ENCODE peak calls at places on chromosomes 16 and 17, in five cellular contexts. One of them, this sample, is unnamed.

GRCh38 chr17:2076461-2076984 is 21.6 kb downstream of the HIC1 start:
- DNase-seq in left ventricle myocardium inferior: no peak
- DNase-seq in OCI-LY7: no peak
- DNase-seq in GM23338: no peak
- DNase-seq in body of pancreas: no peak
- DNase-seq in this sample: no peak

GRCh38 chr17:7717756-7718350 is 309 bp downstream of the DNAH2 start:
- DNase-seq in left ventricle myocardium inferior: no peak
- DNase-seq in OCI-LY7: no peak
- DNase-seq in GM23338: peak; percentile 52
- DNase-seq in body of pancreas: no peak
- DNase-seq in this sample: no peak

GRCh38 chr16:58261263-58261662 is 33.6 kb downstream of the PRSS54 start:
- DNase-seq in left ventricle myocardium inferior: no peak
- DNase-seq in OCI-LY7: no peak
- DNase-seq in GM23338: no peak
- DNase-seq in body of pancreas: no peak
- DNase-seq in this sample: no peak

GRCh38 chr16:84022641-84023040 is 20.0 kb downstream of the SLC38A8 start:
- DNase-seq in left ventricle myocardium inferior: no peak
- DNase-seq in OCI-LY7: no peak
- DNase-seq in GM23338: no peak
- DNase-seq in body of pancreas: no peak
- DNase-seq in this sample: no peak

GRCh38 chr17:16352838-16353701 is at the start of gene CENPV:
- DNase-seq in left ventricle myocardium inferior: peak; percentile 32
- DNase-seq in OCI-LY7: peak; percentile 85
- DNase-seq in GM23338: peak; percentile 92
- DNase-seq in body of pancreas: peak; percentile 50
- DNase-seq in this sample: peak; percentile 64

GRCh38 chr17:76370261-76370993 is 14.0 kb upstream of the SPHK1 start:
- DNase-seq in left ventricle myocardium inferior: peak; percentile 87
- DNase-seq in OCI-LY7: peak; percentile 52
- DNase-seq in GM23338: peak; percentile 62
- DNase-seq in body of pancreas: peak; percentile 72
- DNase-seq in this sample: no peak

GRCh38 chr17:4229627-4230026 is 34.2 kb downstream of the ANKFY1 start:
- DNase-seq in left ventricle myocardium inferior: peak; percentile 51
- DNase-seq in OCI-LY7: no peak
- DNase-seq in GM23338: no peak
- DNase-seq in body of pancreas: peak; percentile 29
- DNase-seq in this sample: no peak

GRCh38 chr17:42016952-42017865 is at the start of gene DNAJC7:
- DNase-seq in left ventricle myocardium inferior: peak; percentile 92
- DNase-seq in OCI-LY7: peak; percentile 96
- DNase-seq in GM23338: peak; percentile 97
- DNase-seq in body of pancreas: peak; percentile 92
- DNase-seq in this sample: peak; percentile 97

GRCh38 chr17:73595931-73596330 is 48.3 kb downstream of the SDK2 start:
- DNase-seq in left ventricle myocardium inferior: no peak
- DNase-seq in OCI-LY7: no peak
- DNase-seq in GM23338: no peak
- DNase-seq in body of pancreas: no peak
- DNase-seq in this sample: no peak

GRCh38 chr16:23871924-23872323 is 36.1 kb downstream of the PRKCB start:
- DNase-seq in left ventricle myocardium inferior: no peak
- DNase-seq in OCI-LY7: no peak
- DNase-seq in GM23338: no peak
- DNase-seq in body of pancreas: peak; percentile 25
- DNase-seq in this sample: no peak

GRCh38 chr16:12646490-12647274 is 157.0 kb downstream of the CPPED1 start:
- DNase-seq in left ventricle myocardium inferior: no peak
- DNase-seq in OCI-LY7: no peak
- DNase-seq in GM23338: no peak
- DNase-seq in body of pancreas: no peak
- DNase-seq in this sample: no peak

GRCh38 chr17:7479389-7480192 is at the start of gene ZBTB4:
- DNase-seq in left ventricle myocardium inferior: peak; percentile 70
- DNase-seq in OCI-LY7: peak; percentile 35
- DNase-seq in GM23338: peak; percentile 56
- DNase-seq in body of pancreas: peak; percentile 66
- DNase-seq in this sample: peak; percentile 53

GRCh38 chr17:40130352-40131042 is 8.7 kb downstream of the MSL1 start:
- DNase-seq in left ventricle myocardium inferior: no peak
- DNase-seq in OCI-LY7: no peak
- DNase-seq in GM23338: no peak
- DNase-seq in body of pancreas: no peak
- DNase-seq in this sample: no peak

GRCh38 chr16:89522287-89522686 is 14.1 kb downstream of the SPG7 start:
- DNase-seq in left ventricle myocardium inferior: no peak
- DNase-seq in OCI-LY7: no peak
- DNase-seq in GM23338: no peak
- DNase-seq in body of pancreas: no peak
- DNase-seq in this sample: no peak

GRCh38 chr17:34562387-34562786 is 17.0 kb upstream of the TMEM132E start:
- DNase-seq in left ventricle myocardium inferior: no peak
- DNase-seq in OCI-LY7: peak; percentile 24
- DNase-seq in GM23338: peak; percentile 73
- DNase-seq in body of pancreas: no peak
- DNase-seq in this sample: no peak

GRCh38 chr16:12869681-12870427 is 31.5 kb upstream of the SHISA9 start:
- DNase-seq in left ventricle myocardium inferior: no peak
- DNase-seq in OCI-LY7: no peak
- DNase-seq in GM23338: no peak
- DNase-seq in body of pancreas: no peak
- DNase-seq in this sample: no peak

GRCh38 chr16:19307587-19308241 is 22.2 kb downstream of the CLEC19A start:
- DNase-seq in left ventricle myocardium inferior: no peak
- DNase-seq in OCI-LY7: peak; percentile 29
- DNase-seq in GM23338: peak; percentile 84
- DNase-seq in body of pancreas: no peak
- DNase-seq in this sample: no peak

GRCh38 chr16:8346291-8346690 is 244.0 kb downstream of the TMEM114 start:
- DNase-seq in left ventricle myocardium inferior: no peak
- DNase-seq in OCI-LY7: no peak
- DNase-seq in GM23338: peak; percentile 45
- DNase-seq in body of pancreas: peak; percentile 21
- DNase-seq in this sample: no peak

GRCh38 chr17:2421315-2422147 is 20.7 kb upstream of the MNT start:
- DNase-seq in left ventricle myocardium inferior: no peak
- DNase-seq in OCI-LY7: peak; percentile 16
- DNase-seq in GM23338: peak; percentile 63
- DNase-seq in body of pancreas: peak; percentile 50
- DNase-seq in this sample: peak; percentile 83

GRCh38 chr17:77602062-77602746 is 356.3 kb upstream of the TNRC6C start:
- DNase-seq in left ventricle myocardium inferior: peak; percentile 73
- DNase-seq in OCI-LY7: no peak
- DNase-seq in GM23338: no peak
- DNase-seq in body of pancreas: peak; percentile 35
- DNase-seq in this sample: peak; percentile 17

GRCh38 chr17:4179071-4179470 is 36.1 kb downstream of the CYB5D2 start:
- DNase-seq in left ventricle myocardium inferior: no peak
- DNase-seq in OCI-LY7: no peak
- DNase-seq in GM23338: no peak
- DNase-seq in body of pancreas: no peak
- DNase-seq in this sample: no peak

GRCh38 chr16:35141303-35141702 is 1681.9 kb downstream of the TP53TG3F start:
- DNase-seq in left ventricle myocardium inferior: no peak
- DNase-seq in OCI-LY7: no peak
- DNase-seq in GM23338: no peak
- DNase-seq in body of pancreas: no peak
- DNase-seq in this sample: no peak

GRCh38 chr16:31764103-31764502 is 109.5 kb upstream of the ZNF267 start:
- DNase-seq in left ventricle myocardium inferior: no peak
- DNase-seq in OCI-LY7: no peak
- DNase-seq in GM23338: no peak
- DNase-seq in body of pancreas: no peak
- DNase-seq in this sample: no peak

GRCh38 chr17:8421571-8421970 is 14.1 kb upstream of the NDEL1 start:
- DNase-seq in left ventricle myocardium inferior: no peak
- DNase-seq in OCI-LY7: no peak
- DNase-seq in GM23338: no peak
- DNase-seq in body of pancreas: no peak
- DNase-seq in this sample: no peak

GRCh38 chr16:84600343-84601229 is 17.3 kb downstream of the COTL1 start:
- DNase-seq in left ventricle myocardium inferior: no peak
- DNase-seq in OCI-LY7: peak; percentile 87
- DNase-seq in GM23338: no peak
- DNase-seq in body of pancreas: no peak
- DNase-seq in this sample: no peak

GRCh38 chr16:89593841-89594240 is 18.3 kb downstream of the CPNE7 start:
- DNase-seq in left ventricle myocardium inferior: no peak
- DNase-seq in OCI-LY7: no peak
- DNase-seq in GM23338: no peak
- DNase-seq in body of pancreas: no peak
- DNase-seq in this sample: no peak

GRCh38 chr16:15811778-15812750 is 44.8 kb downstream of the MYH11 start:
- DNase-seq in left ventricle myocardium inferior: no peak
- DNase-seq in OCI-LY7: no peak
- DNase-seq in GM23338: peak; percentile 6
- DNase-seq in body of pancreas: peak; percentile 24
- DNase-seq in this sample: peak; percentile 87
- H3K27ac ChIP-seq in left ventricle myocardium inferior: peak overlapping the region; percentile 47
- H3K27ac ChIP-seq in OCI-LY7: no peak overlapping the region
- H3K27ac ChIP-seq in GM23338: no peak overlapping the region
- H3K27ac ChIP-seq in body of pancreas: peak overlapping the region; percentile 4
- H3K27ac ChIP-seq in this sample: no peak overlapping the region

GRCh38 chr17:28553000-28553505 is 629 bp upstream of the UNC119 start:
- DNase-seq in left ventricle myocardium inferior: no peak
- DNase-seq in OCI-LY7: no peak
- DNase-seq in GM23338: no peak
- DNase-seq in body of pancreas: no peak
- DNase-seq in this sample: no peak
- H3K27ac ChIP-seq in left ventricle myocardium inferior: peak overlapping the region; percentile 81
- H3K27ac ChIP-seq in OCI-LY7: no peak overlapping the region
- H3K27ac ChIP-seq in GM23338: no peak overlapping the region
- H3K27ac ChIP-seq in body of pancreas: no peak overlapping the region
- H3K27ac ChIP-seq in this sample: peak overlapping the region; percentile 50

DNA sequence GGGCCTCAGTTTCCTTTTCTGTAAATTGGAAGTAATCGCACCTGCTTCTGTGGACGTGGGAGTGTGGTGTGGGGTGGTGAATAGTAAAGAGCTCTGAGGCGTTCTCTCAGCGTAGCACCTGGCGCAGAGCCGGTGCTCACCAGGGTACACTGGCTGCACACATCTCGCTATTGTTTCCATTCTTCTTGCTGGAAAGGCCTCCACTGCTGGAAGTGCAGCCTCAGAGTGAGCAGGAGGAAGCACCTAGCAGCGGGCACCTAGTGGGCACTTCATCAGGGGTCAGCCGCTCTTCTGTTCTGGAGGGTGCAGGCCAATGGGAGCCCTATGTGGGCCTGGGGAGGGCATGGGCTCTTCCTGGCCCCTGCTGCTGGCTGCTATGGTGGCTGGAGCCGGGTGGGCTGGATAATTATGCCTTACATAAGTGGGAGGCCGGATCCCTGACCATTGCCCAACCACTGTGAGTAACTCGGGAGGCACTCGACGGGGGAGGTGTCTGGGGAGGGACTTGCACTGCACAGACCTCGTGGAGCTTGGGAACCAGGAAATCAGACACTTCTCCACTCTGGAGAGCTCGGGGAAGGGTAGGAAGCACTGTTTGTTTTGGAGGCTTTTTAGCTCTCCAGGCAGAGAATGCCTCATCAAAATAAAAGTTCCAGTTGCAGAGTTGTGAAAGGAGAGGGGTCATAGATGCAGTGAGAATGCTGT is 1.7 kb downstream of the MAP2K3 start:
- DNase-seq in left ventricle myocardium inferior: peak; percentile 86
- DNase-seq in OCI-LY7: peak; percentile 58
- DNase-seq in GM23338: no peak
- DNase-seq in body of pancreas: peak; percentile 95
- DNase-seq in this sample: no peak
- H3K27ac ChIP-seq in left ventricle myocardium inferior: peak overlapping the region; percentile 97
- H3K27ac ChIP-seq in OCI-LY7: peak overlapping the region; percentile 95
- H3K27ac ChIP-seq in GM23338: no peak overlapping the region
- H3K27ac ChIP-seq in body of pancreas: peak overlapping the region; percentile 99
- H3K27ac ChIP-seq in this sample: no peak overlapping the region

GRCh38 chr16:81744385-81744784 is 34.7 kb upstream of the PLCG2 start:
- DNase-seq in left ventricle myocardium inferior: no peak
- DNase-seq in OCI-LY7: no peak
- DNase-seq in GM23338: no peak
- DNase-seq in body of pancreas: no peak
- DNase-seq in this sample: no peak

GRCh38 chr16:81746566-81746965 is 32.5 kb upstream of the PLCG2 start:
- DNase-seq in left ventricle myocardium inferior: no peak
- DNase-seq in OCI-LY7: no peak
- DNase-seq in GM23338: no peak
- DNase-seq in body of pancreas: no peak
- DNase-seq in this sample: no peak

GRCh38 chr16:81744911-81745310 is 34.2 kb upstream of the PLCG2 start:
- DNase-seq in left ventricle myocardium inferior: no peak
- DNase-seq in OCI-LY7: no peak
- DNase-seq in GM23338: peak; percentile 36
- DNase-seq in body of pancreas: no peak
- DNase-seq in this sample: no peak

GRCh38 chr16:81748476-81749198 is 30.5 kb upstream of the PLCG2 start:
- DNase-seq in left ventricle myocardium inferior: no peak
- DNase-seq in OCI-LY7: peak; percentile 63
- DNase-seq in GM23338: peak; percentile 40
- DNase-seq in body of pancreas: no peak
- DNase-seq in this sample: no peak

DNA sequence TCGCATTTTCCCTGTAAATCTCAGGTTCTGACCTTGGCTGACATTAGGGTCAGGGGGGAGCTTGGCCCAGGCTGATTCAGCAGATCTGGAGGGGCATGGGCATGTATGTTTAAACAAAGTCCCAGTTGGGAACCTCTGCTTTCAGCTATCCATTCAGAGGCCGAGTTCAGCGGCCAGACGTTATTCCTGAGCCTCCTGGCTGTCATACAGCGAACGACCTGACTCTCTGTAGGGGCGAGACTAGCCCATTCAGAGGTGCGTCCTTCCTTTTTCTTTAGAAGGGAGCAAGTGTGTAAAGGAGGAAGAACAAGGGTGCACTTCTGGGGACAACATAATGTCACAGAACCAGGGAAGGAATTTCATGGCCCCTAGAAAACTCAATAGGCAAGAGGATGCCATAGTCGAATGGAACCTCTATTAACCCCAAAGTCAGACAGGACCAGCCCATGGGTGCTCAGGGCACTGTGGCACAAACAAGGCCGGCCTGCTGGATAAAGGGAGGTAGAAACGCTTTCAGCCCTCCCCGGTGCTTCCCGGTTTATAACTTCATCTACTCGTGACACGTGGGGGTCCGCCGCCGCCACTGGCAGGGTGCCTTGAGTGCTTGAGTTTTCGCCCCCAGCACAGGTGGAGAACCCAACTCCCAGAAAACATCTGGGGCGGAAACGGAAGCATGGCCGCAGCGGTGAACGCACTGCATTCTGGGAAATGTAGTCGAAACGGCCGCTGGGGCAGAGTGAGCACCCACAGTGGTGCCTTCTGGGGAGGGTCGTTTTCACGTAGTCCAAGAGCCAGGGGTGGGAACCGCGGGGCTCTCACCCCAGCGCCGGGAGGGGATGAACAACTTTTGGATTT is 33.2 kb upstream of the PLCG2 start:
- DNase-seq in left ventricle myocardium inferior: peak; percentile 75
- DNase-seq in OCI-LY7: peak; percentile 89
- DNase-seq in GM23338: peak; percentile 80
- DNase-seq in body of pancreas: peak; percentile 67
- DNase-seq in this sample: peak; percentile 40
- H3K27ac ChIP-seq in left ventricle myocardium inferior: no peak overlapping the region
- H3K27ac ChIP-seq in OCI-LY7: peak overlapping the region; percentile 57
- H3K27ac ChIP-seq in GM23338: no peak overlapping the region
- H3K27ac ChIP-seq in body of pancreas: no peak overlapping the region
- H3K27ac ChIP-seq in this sample: no peak overlapping the region

GRCh38 chr16:16141141-16141540 is 82.2 kb downstream of the ABCC6 start:
- DNase-seq in left ventricle myocardium inferior: no peak
- DNase-seq in OCI-LY7: no peak
- DNase-seq in GM23338: no peak
- DNase-seq in body of pancreas: no peak
- DNase-seq in this sample: no peak
- H3K27ac ChIP-seq in left ventricle myocardium inferior: no peak overlapping the region
- H3K27ac ChIP-seq in OCI-LY7: no peak overlapping the region
- H3K27ac ChIP-seq in GM23338: no peak overlapping the region
- H3K27ac ChIP-seq in body of pancreas: peak overlapping the region; percentile 45
- H3K27ac ChIP-seq in this sample: no peak overlapping the region

This sample was measured in WERI-Rb-1.